ENCODE peak calls at places on chromosomes 16 and 17, in four cellular contexts. B is stimulated activated CD8-positive, alpha-beta memory T cell treated with anti-CD3 and anti-CD28 coated beads, Interleukin-12 subunit alpha, Interleukin-12 subunit beta, amount 100 ng/mL, for 1 hour; W is GM19239; R is H54. K is an unnamed sample.

GRCh38 chr17:62653002-62653830 is 25.7 kb downstream of the MRC2 start:
- DNase-seq in B (peak), W (peak), R (peak), K (peak)

GRCh38 chr17:42518755-42519545 is 17.1 kb upstream of the NAGLU start:
- DNase-seq in B (no peak), W (no peak), R (no peak), K (no peak)

GRCh38 chr17:47978324-47978723 is 7.4 kb downstream of the CDK5RAP3 start:
- DNase-seq in R (peak), W (peak), B (peak), K (peak)

GRCh38 chr17:36641877-36642845 is 40.8 kb downstream of the MRM1 start:
- DNase-seq in W (no peak), R (no peak), B (no peak), K (no peak)

GRCh38 chr17:40517981-40518380 is 16.6 kb upstream of the TNS4 start:
- DNase-seq in B (no peak), W (no peak), R (no peak), K (no peak)

GRCh38 chr17:45761957-45762565 is 22.1 kb upstream of the CRHR1 start:
- DNase-seq in R (no peak), B (no peak), W (no peak), K (no peak)

GRCh38 chr16:83044589-83044988 is 417.8 kb downstream of the CDH13 start:
- DNase-seq in W (no peak), R (no peak), B (no peak), K (no peak)

GRCh38 chr17:36072431-36073121 is 8.5 kb downstream of the CCL18 start:
- DNase-seq in W (peak), B (peak), R (peak), K (peak)

GRCh38 chr16:76226011-76226410 is 51.2 kb upstream of the CNTNAP4 start:
- DNase-seq in W (no peak), B (no peak), R (no peak), K (no peak)

GRCh38 chr16:27708651-27709050 is 158.7 kb downstream of the KATNIP start:
- DNase-seq in W (no peak), R (no peak), B (no peak), K (no peak)

GRCh38 chr17:28425206-28425605 is 19.2 kb upstream of the SLC46A1 start:
- DNase-seq in B (no peak), W (no peak), R (no peak), K (no peak)

GRCh38 chr17:10622610-10623485 is 34.3 kb downstream of the MYH3 start:
- DNase-seq in R (no peak), B (no peak), W (no peak), K (no peak)

GRCh38 chr17:67503184-67503583 is 126.1 kb downstream of the PITPNC1 start:
- DNase-seq in B (no peak), W (no peak), R (peak), K (no peak)

GRCh38 chr16:154223-155030 is 2.0 kb downstream of the HBZ start:
- DNase-seq in W (no peak), R (no peak), B (no peak), K (peak)

GRCh38 chr16:87725596-87726235 is 40.1 kb downstream of the KLHDC4 start:
- DNase-seq in W (no peak), R (no peak), B (no peak), K (peak)

GRCh38 chr16:57590654-57591085 is 37.8 kb upstream of the ADGRG1 start:
- DNase-seq in R (peak), W (no peak), B (no peak), K (no peak)

K was measured in GM20000.